ENCODE peak calls at places on chromosomes 6 and 20, in six cellular contexts. Q, F, V, G, P and S are unnamed samples.

GRCh38 chr6:170208171-170208601 is 82.7 kb downstream of the DLL1 start:
- DNase-seq in Q (no peak), V (no peak), F (no peak), P (no peak), G (no peak), S (no peak)

GRCh38 chr20:58078741-58079522 is 149.5 kb downstream of the ANKRD60 start:
- DNase-seq in P (peak), G (no peak), V (no peak), F (no peak), Q (no peak), S (no peak)

GRCh38 chr6:134835998-134836397 is 113.9 kb downstream of the ALDH8A1 start:
- DNase-seq in Q (no peak), P (no peak), V (no peak), F (no peak), G (no peak), S (no peak)

GRCh38 chr6:65786815-65787214 is 79.8 kb upstream of the EYS start:
- DNase-seq in Q (no peak), F (no peak), V (no peak), G (no peak), P (no peak), S (no peak)

GRCh38 chr6:2185056-2185455 is 60.3 kb downstream of the GMDS start:
- DNase-seq in V (no peak), G (no peak), P (no peak), F (no peak), Q (no peak), S (no peak)

GRCh38 chr20:437787-438486 is 24.4 kb downstream of the TBC1D20 start:
- DNase-seq in Q (no peak), F (no peak), G (no peak), P (no peak), V (no peak), S (no peak)

GRCh38 chr20:21571841-21572690 is 58.2 kb upstream of the NKX2-2 start:
- DNase-seq in V (peak), F (no peak), Q (no peak), P (peak), G (no peak), S (no peak)

GRCh38 chr6:82246802-82247633 is 526 bp downstream of the IBTK start:
- DNase-seq in Q (no peak), P (peak), V (no peak), F (peak), G (no peak), S (peak)

GRCh38 chr6:7389451-7390217 is at the start of the genes CAGE1 and RIOK1:
- DNase-seq in P (peak), G (peak), F (peak), Q (peak), V (peak), S (peak)